ENCODE peak calls at places on chromosomes 2 and 18, in four cellular contexts. One of them, this sample, is unnamed.

GRCh38 chr18:75005622-75006021 is 203.3 kb downstream of the PTGR3 start:
- DNase-seq in cardiac muscle cell: peak; percentile 72
- DNase-seq in OCI-LY7: no peak
- DNase-seq in Panc1: no peak
- DNase-seq in this sample: no peak

GRCh38 chr2:25558262-25558661 is 115.1 kb downstream of the DTNB start:
- DNase-seq in cardiac muscle cell: peak; percentile 74
- DNase-seq in OCI-LY7: peak; percentile 76
- DNase-seq in Panc1: peak; percentile 47
- DNase-seq in this sample: peak; percentile 83

GRCh38 chr18:55588001-55588875 is at the start of gene TCF4:
- DNase-seq in Panc1: no peak
- DNase-seq in OCI-LY7: peak; percentile 55
- DNase-seq in cardiac muscle cell: peak; percentile 79
- DNase-seq in this sample: peak; percentile 64

GRCh38 chr2:118973542-118973951 is 31.6 kb downstream of the MARCO start:
- DNase-seq in cardiac muscle cell: peak; percentile 74
- DNase-seq in OCI-LY7: no peak
- DNase-seq in Panc1: no peak
- DNase-seq in this sample: no peak

GRCh38 chr2:66414896-66415295 is 20.0 kb upstream of the MEIS1 start:
- DNase-seq in OCI-LY7: no peak
- DNase-seq in cardiac muscle cell: no peak
- DNase-seq in Panc1: no peak
- DNase-seq in this sample: no peak

GRCh38 chr2:100832885-100833284 is 12.9 kb downstream of the NPAS2 start:
- DNase-seq in cardiac muscle cell: no peak
- DNase-seq in Panc1: no peak
- DNase-seq in OCI-LY7: no peak
- DNase-seq in this sample: peak; percentile 32

GRCh38 chr18:10419420-10420103 is 34.9 kb upstream of the APCDD1 start:
- DNase-seq in Panc1: no peak
- DNase-seq in OCI-LY7: no peak
- DNase-seq in cardiac muscle cell: peak; percentile 73
- DNase-seq in this sample: peak; percentile 38

GRCh38 chr2:127196998-127197397 is 23.1 kb downstream of the CYP27C1 start:
- DNase-seq in cardiac muscle cell: no peak
- DNase-seq in OCI-LY7: peak; percentile 38
- DNase-seq in Panc1: no peak
- DNase-seq in this sample: no peak

GRCh38 chr2:157302492-157303099 is 23.0 kb downstream of the ERMN start:
- DNase-seq in Panc1: no peak
- DNase-seq in cardiac muscle cell: peak; percentile 64
- DNase-seq in OCI-LY7: peak; percentile 67
- DNase-seq in this sample: peak; percentile 54

GRCh38 chr2:16429431-16429830 is 236.2 kb downstream of the CYRIA start:
- DNase-seq in cardiac muscle cell: no peak
- DNase-seq in Panc1: no peak
- DNase-seq in OCI-LY7: no peak
- DNase-seq in this sample: no peak

GRCh38 chr18:58584219-58585127 is 44.4 kb downstream of the ALPK2 start:
- DNase-seq in OCI-LY7: no peak
- DNase-seq in Panc1: no peak
- DNase-seq in cardiac muscle cell: peak; percentile 58
- DNase-seq in this sample: peak; percentile 71

GRCh38 chr2:9556121-9556869 is 665 bp upstream of the ADAM17 start:
- DNase-seq in cardiac muscle cell: peak; percentile 42
- DNase-seq in OCI-LY7: peak; percentile 61
- DNase-seq in Panc1: no peak
- DNase-seq in this sample: peak; percentile 44

GRCh38 chr2:219664958-219665357 is 37.5 kb downstream of the SLC4A3 start:
- DNase-seq in OCI-LY7: no peak
- DNase-seq in cardiac muscle cell: peak; percentile 92
- DNase-seq in Panc1: no peak
- DNase-seq in this sample: no peak

GRCh38 chr2:127220807-127221527 is 868 bp upstream of the CYP27C1 start:
- DNase-seq in OCI-LY7: no peak
- DNase-seq in Panc1: no peak
- DNase-seq in cardiac muscle cell: peak; percentile 7
- DNase-seq in this sample: no peak

GRCh38 chr2:55500025-55500424 is 19.5 kb upstream of the CFAP36 start:
- DNase-seq in Panc1: no peak
- DNase-seq in OCI-LY7: no peak
- DNase-seq in cardiac muscle cell: peak; percentile 64
- DNase-seq in this sample: peak; percentile 64

GRCh38 chr2:64770781-64771334 is 117.1 kb upstream of the SERTAD2 start:
- DNase-seq in OCI-LY7: no peak
- DNase-seq in cardiac muscle cell: peak; percentile 84
- DNase-seq in Panc1: peak; percentile 64
- DNase-seq in this sample: peak; percentile 90

GRCh38 chr2:20223345-20224190 is 1.4 kb downstream of the SDC1 start:
- DNase-seq in Panc1: no peak
- DNase-seq in OCI-LY7: no peak
- DNase-seq in cardiac muscle cell: peak; percentile 64
- DNase-seq in this sample: peak; percentile 50

GRCh38 chr18:10081477-10081876 is 167.7 kb downstream of the VAPA start:
- DNase-seq in Panc1: no peak
- DNase-seq in cardiac muscle cell: peak; percentile 42
- DNase-seq in OCI-LY7: no peak
- DNase-seq in this sample: no peak

GRCh38 chr2:226478121-226478809 is 321.4 kb downstream of the IRS1 start:
- DNase-seq in cardiac muscle cell: peak; percentile 90
- DNase-seq in Panc1: no peak
- DNase-seq in OCI-LY7: no peak
- DNase-seq in this sample: peak; percentile 96

GRCh38 chr18:2672410-2672809 is 16.9 kb downstream of the SMCHD1 start:
- DNase-seq in Panc1: no peak
- DNase-seq in cardiac muscle cell: no peak
- DNase-seq in OCI-LY7: no peak
- DNase-seq in this sample: no peak

GRCh38 chr18:3005462-3005861 is 7.5 kb downstream of the LPIN2 start:
- DNase-seq in cardiac muscle cell: no peak
- DNase-seq in Panc1: no peak
- DNase-seq in OCI-LY7: no peak
- DNase-seq in this sample: no peak

GRCh38 chr2:15675456-15676195 is 84.0 kb downstream of the DDX1 start:
- DNase-seq in OCI-LY7: no peak
- DNase-seq in cardiac muscle cell: peak; percentile 29
- DNase-seq in Panc1: no peak
- DNase-seq in this sample: no peak

GRCh38 chr2:70730730-70731129 is 37.3 kb downstream of the ADD2 start:
- DNase-seq in cardiac muscle cell: no peak
- DNase-seq in Panc1: no peak
- DNase-seq in OCI-LY7: no peak
- DNase-seq in this sample: no peak

GRCh38 chr2:136156411-136156810 is 38.5 kb upstream of the CXCR4 start:
- DNase-seq in OCI-LY7: peak; percentile 51
- DNase-seq in cardiac muscle cell: no peak
- DNase-seq in Panc1: no peak
- DNase-seq in this sample: no peak

GRCh38 chr18:78021196-78021595 is 771.5 kb downstream of the GALR1 start:
- DNase-seq in OCI-LY7: no peak
- DNase-seq in cardiac muscle cell: no peak
- DNase-seq in Panc1: no peak
- DNase-seq in this sample: no peak

GRCh38 chr2:8458461-8459459 is 223.1 kb upstream of the ID2 start:
- DNase-seq in cardiac muscle cell: no peak
- DNase-seq in Panc1: no peak
- DNase-seq in OCI-LY7: no peak
- DNase-seq in this sample: no peak

GRCh38 chr2:70954886-70955285 is 19.2 kb downstream of the ATP6V1B1 start:
- DNase-seq in OCI-LY7: no peak
- DNase-seq in Panc1: no peak
- DNase-seq in cardiac muscle cell: no peak
- DNase-seq in this sample: no peak

GRCh38 chr2:158130832-158131473 is 29.3 kb downstream of the UPP2 start:
- DNase-seq in OCI-LY7: no peak
- DNase-seq in Panc1: no peak
- DNase-seq in cardiac muscle cell: no peak
- DNase-seq in this sample: no peak

GRCh38 chr18:25805323-25805722 is 285.1 kb downstream of the SS18 start:
- DNase-seq in OCI-LY7: no peak
- DNase-seq in cardiac muscle cell: peak; percentile 61
- DNase-seq in Panc1: no peak
- DNase-seq in this sample: peak; percentile 43

GRCh38 chr2:191166111-191166755 is 15.4 kb upstream of the STAT4 start:
- DNase-seq in Panc1: no peak
- DNase-seq in cardiac muscle cell: peak; percentile 69
- DNase-seq in OCI-LY7: no peak
- DNase-seq in this sample: peak; percentile 56

GRCh38 chr2:15721411-15722094 is 129.9 kb downstream of the DDX1 start:
- DNase-seq in OCI-LY7: no peak
- DNase-seq in Panc1: no peak
- DNase-seq in cardiac muscle cell: no peak
- DNase-seq in this sample: no peak

GRCh38 chr18:57959278-57959677 is 84.7 kb upstream of the NEDD4L start:
- DNase-seq in cardiac muscle cell: peak; percentile 56
- DNase-seq in OCI-LY7: peak; percentile 21
- DNase-seq in Panc1: peak; percentile 45
- DNase-seq in this sample: peak; percentile 42

GRCh38 chr2:140586379-140586778 is 1544.4 kb downstream of the LRP1B start:
- DNase-seq in cardiac muscle cell: peak; percentile 33
- DNase-seq in Panc1: peak; percentile 36
- DNase-seq in OCI-LY7: peak; percentile 5
- DNase-seq in this sample: no peak

DNA sequence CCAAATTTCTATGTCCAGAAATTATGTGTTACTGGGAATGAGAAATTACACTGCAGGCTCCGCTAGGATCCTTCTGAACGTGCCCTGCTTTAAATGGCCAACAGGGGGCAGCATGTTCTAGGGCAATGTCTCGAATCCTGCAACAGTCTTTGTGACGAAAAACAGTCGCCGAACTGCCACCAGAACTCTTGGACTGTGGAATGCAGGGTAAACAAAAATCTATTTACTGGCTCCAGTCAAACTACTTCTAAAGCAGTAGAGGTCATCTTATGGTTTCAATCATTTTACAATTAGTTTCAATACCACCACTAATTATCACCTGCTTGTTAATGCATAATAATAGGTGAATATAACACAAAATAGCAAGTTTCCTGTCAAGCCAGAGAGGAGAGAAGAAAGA is 9.8 kb upstream of the ZNF397 start:
- DNase-seq in cardiac muscle cell: peak; percentile 82
- DNase-seq in Panc1: peak; percentile 62
- DNase-seq in OCI-LY7: peak; percentile 69
- DNase-seq in this sample: peak; percentile 69
- H3K4me3 ChIP-seq in cardiac muscle cell: peak overlapping the region; percentile 12
- H3K4me3 ChIP-seq in Panc1: peak overlapping the region; percentile 24
- H3K4me3 ChIP-seq in OCI-LY7: peak overlapping the region; percentile 41
- H3K4me3 ChIP-seq in this sample: peak overlapping the region; percentile 26

GRCh38 chr18:12279781-12280531 is 25.8 kb downstream of the CIDEA start:
- DNase-seq in cardiac muscle cell: no peak
- DNase-seq in Panc1: no peak
- DNase-seq in OCI-LY7: no peak
- DNase-seq in this sample: no peak

GRCh38 chr18:12283666-12284065 is 24.4 kb upstream of the TUBB6 start:
- DNase-seq in Panc1: no peak
- DNase-seq in cardiac muscle cell: no peak
- DNase-seq in OCI-LY7: no peak
- DNase-seq in this sample: no peak

GRCh38 chr18:12281861-12282260 is 26.2 kb upstream of the TUBB6 start:
- DNase-seq in Panc1: no peak
- DNase-seq in cardiac muscle cell: no peak
- DNase-seq in OCI-LY7: no peak
- DNase-seq in this sample: no peak

GRCh38 chr18:12282436-12283039 is 25.5 kb upstream of the TUBB6 start:
- DNase-seq in OCI-LY7: no peak
- DNase-seq in Panc1: no peak
- DNase-seq in cardiac muscle cell: peak; percentile 68
- DNase-seq in this sample: peak; percentile 82

GRCh38 chr18:12283256-12283655 is 24.8 kb upstream of the TUBB6 start:
- DNase-seq in cardiac muscle cell: peak; percentile 33
- DNase-seq in Panc1: no peak
- DNase-seq in OCI-LY7: no peak
- DNase-seq in this sample: peak; percentile 38
- TF ChIP-seq CTCF in cardiac muscle cell: peak; percentile 38
- TF ChIP-seq CTCF in Panc1: no peak
- TF ChIP-seq CTCF in OCI-LY7: peak; percentile 34
- TF ChIP-seq CTCF in this sample: peak; percentile 43

DNA sequence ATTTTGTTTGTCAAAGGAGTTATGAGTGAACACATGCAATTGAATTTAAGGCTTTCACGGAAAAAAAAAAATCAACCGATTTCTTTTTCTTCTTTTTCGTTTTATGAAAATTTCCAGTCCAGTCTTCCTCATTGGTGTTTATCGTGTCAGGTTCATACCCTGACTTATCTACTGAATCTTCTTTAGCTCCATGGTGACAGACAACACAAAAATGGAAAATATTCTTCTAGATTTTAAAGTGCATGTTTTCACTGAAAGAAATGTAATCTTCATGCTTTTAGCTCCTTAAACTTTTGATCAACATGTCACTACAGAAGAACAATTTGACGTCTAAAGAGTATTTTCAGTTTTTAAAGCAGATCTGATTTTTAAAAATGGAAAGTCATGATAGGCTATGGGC is 14.7 kb downstream of the KCNE4 start:
- DNase-seq in Panc1: no peak
- DNase-seq in OCI-LY7: no peak
- DNase-seq in cardiac muscle cell: no peak
- DNase-seq in this sample: no peak
- H3K4me3 ChIP-seq in Panc1: no peak overlapping the region
- H3K4me3 ChIP-seq in OCI-LY7: no peak overlapping the region
- H3K4me3 ChIP-seq in cardiac muscle cell: no peak overlapping the region
- H3K4me3 ChIP-seq in this sample: no peak overlapping the region

DNA sequence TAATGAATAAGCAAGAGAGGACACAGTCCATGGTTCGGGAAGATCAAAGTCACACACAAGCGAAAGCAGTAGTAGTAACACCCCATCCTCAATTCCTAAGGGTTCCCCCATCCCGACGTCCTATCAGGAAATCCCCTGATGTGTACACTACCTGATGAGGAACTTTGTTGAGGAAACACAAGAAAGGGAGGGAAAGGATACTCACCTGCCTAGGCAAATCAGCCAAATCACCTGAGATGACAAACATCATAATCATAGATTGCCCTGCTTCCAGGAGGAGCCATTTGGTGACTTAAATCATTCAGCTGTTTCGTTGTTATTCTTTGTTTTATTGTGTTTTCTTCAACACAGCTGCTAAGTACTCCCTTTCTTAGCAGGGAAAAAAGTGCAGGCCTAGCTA is 55.5 kb upstream of the SPOPL start:
- DNase-seq in OCI-LY7: no peak
- DNase-seq in Panc1: no peak
- DNase-seq in cardiac muscle cell: no peak
- DNase-seq in this sample: no peak
- TF ChIP-seq CTCF in OCI-LY7: no peak
- TF ChIP-seq CTCF in Panc1: no peak
- TF ChIP-seq CTCF in cardiac muscle cell: no peak
- TF ChIP-seq CTCF in this sample: no peak

GRCh38 chr2:187552959-187553681 is 1.1 kb downstream of the TFPI start:
- DNase-seq in OCI-LY7: no peak
- DNase-seq in Panc1: no peak
- DNase-seq in cardiac muscle cell: peak; percentile 75
- DNase-seq in this sample: peak; percentile 84
- H3K4me3 ChIP-seq in OCI-LY7: no peak overlapping the region
- H3K4me3 ChIP-seq in Panc1: peak overlapping the region; percentile 83
- H3K4me3 ChIP-seq in cardiac muscle cell: peak overlapping the region; percentile 17
- H3K4me3 ChIP-seq in this sample: peak overlapping the region; percentile 70

This sample was measured in astrocyte of the spinal cord.